ENCODE peak calls at places on chromosomes 11 and 22, in seven cellular contexts. D is lung, O is upper lobe of right lung, T is RWPE2, J is HFF-Myc, E is astrocyte of the spinal cord, F is left ventricle myocardium inferior. P is an unnamed sample.

GRCh38 chr11:75174348-75174747 is 23.4 kb downstream of the SLCO2B1 start:
- DNase-seq in D (no peak), O (no peak), T (no peak), J (no peak), E (no peak), F (no peak), P (no peak)

GRCh38 chr22:21796863-21797262 is 61.3 kb upstream of the YPEL1 start:
- DNase-seq in D (no peak), O (no peak), T (no peak), J (no peak), E (no peak), F (no peak), P (no peak)

GRCh38 chr11:75082601-75083216 is 14.0 kb downstream of the OR2AT4 start:
- DNase-seq in D (no peak), O (no peak), T (no peak), J (no peak), E (no peak), F (no peak), P (no peak)

GRCh38 chr11:132895340-132895739 is 637.0 kb downstream of the OPCML start:
- DNase-seq in D (no peak), O (no peak), T (no peak), J (no peak), E (peak; percentile 73), F (no peak), P (no peak)

GRCh38 chr11:85805387-85805786 is 5.6 kb downstream of the SYTL2 start:
- DNase-seq in D (no peak), O (no peak), T (no peak), J (no peak), E (peak; percentile 39), F (no peak), P (no peak)

GRCh38 chr11:65045728-65046127 is 4.7 kb downstream of the SAC3D1 start:
- DNase-seq in D (no peak), O (no peak), T (no peak), J (no peak), E (no peak), F (no peak), P (no peak)

GRCh38 chr11:57798905-57799559 is 37.4 kb downstream of the CTNND1 start:
- DNase-seq in D (peak; percentile 73), O (no peak), T (peak; percentile 88), J (peak; percentile 56), E (peak; percentile 23), F (no peak), P (no peak)

GRCh38 chr11:64076764-64077163 is 41.0 kb downstream of the FLRT1 start:
- DNase-seq in D (no peak), O (no peak), T (no peak), J (no peak), E (no peak), F (no peak), P (no peak)

GRCh38 chr11:93547768-93548167 is 4.6 kb upstream of the SMCO4 start:
- DNase-seq in D (no peak), O (no peak), T (no peak), J (no peak), E (no peak), F (no peak), P (no peak)

GRCh38 chr11:80841716-80842115 is 1400.9 kb upstream of the TENM4 start:
- DNase-seq in D (no peak), O (no peak), T (no peak), J (no peak), E (no peak), F (no peak), P (no peak)

GRCh38 chr11:10792385-10793068 is 16.2 kb downstream of the EIF4G2 start:
- DNase-seq in D (peak; percentile 92), O (peak; percentile 96), T (peak; percentile 87), J (peak; percentile 37), E (peak; percentile 64), F (peak; percentile 87), P (peak; percentile 79)

GRCh38 chr11:133529807-133530500 is 2.3 kb downstream of the OPCML start:
- DNase-seq in D (no peak), O (no peak), T (no peak), J (no peak), E (no peak), F (no peak), P (no peak)

GRCh38 chr11:68581439-68581838 is 102.9 kb upstream of the GAL start:
- DNase-seq in D (peak; percentile 76), O (peak; percentile 73), T (no peak), J (no peak), E (no peak), F (peak; percentile 44), P (no peak)

DNA sequence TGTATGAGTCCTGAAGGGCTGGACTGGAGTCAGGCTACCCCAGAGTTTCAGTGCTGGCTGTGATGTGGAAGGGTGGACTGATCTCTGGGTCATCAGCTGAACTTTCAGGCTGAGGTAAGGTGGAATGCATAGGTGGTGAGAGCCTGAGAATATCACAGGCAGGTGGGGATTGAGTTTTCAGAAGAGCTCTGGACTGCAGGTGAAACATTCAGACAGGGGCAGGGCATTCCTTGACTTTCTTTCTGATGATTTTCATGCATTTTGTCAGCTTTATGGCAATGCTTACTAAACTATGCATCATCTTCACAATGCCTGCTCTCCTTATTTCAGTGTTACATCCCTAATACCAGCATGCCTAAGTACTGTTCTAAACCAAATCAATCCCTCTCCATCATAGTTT is 755.0 kb downstream of the KCNA4 start:
- DNase-seq in D (no peak), O (no peak), T (no peak), J (no peak), E (no peak), F (no peak), P (no peak)
- H3K4me3 ChIP-seq in D (no peak overlapping the region), O (no peak overlapping the region), T (no peak overlapping the region), J (no peak overlapping the region), E (no peak overlapping the region), F (no peak overlapping the region), P (no peak overlapping the region)

GRCh38 chr11:119727523-119728081 is 1.4 kb downstream of the NECTIN1 start:
- DNase-seq in D (no peak), O (peak; percentile 72), T (no peak), J (no peak), E (no peak), F (peak; percentile 26), P (no peak)

GRCh38 chr11:119726150-119726553 is 2.8 kb downstream of the NECTIN1 start:
- DNase-seq in D (no peak), O (no peak), T (no peak), J (no peak), E (no peak), F (no peak), P (no peak)

GRCh38 chr11:119728226-119728626 is 774 bp downstream of the NECTIN1 start:
- DNase-seq in D (no peak), O (peak; percentile 70), T (no peak), J (no peak), E (no peak), F (no peak), P (no peak)

GRCh38 chr11:119724956-119725355 is 4.0 kb downstream of the NECTIN1 start:
- DNase-seq in D (no peak), O (no peak), T (no peak), J (no peak), E (no peak), F (no peak), P (no peak)

DNA sequence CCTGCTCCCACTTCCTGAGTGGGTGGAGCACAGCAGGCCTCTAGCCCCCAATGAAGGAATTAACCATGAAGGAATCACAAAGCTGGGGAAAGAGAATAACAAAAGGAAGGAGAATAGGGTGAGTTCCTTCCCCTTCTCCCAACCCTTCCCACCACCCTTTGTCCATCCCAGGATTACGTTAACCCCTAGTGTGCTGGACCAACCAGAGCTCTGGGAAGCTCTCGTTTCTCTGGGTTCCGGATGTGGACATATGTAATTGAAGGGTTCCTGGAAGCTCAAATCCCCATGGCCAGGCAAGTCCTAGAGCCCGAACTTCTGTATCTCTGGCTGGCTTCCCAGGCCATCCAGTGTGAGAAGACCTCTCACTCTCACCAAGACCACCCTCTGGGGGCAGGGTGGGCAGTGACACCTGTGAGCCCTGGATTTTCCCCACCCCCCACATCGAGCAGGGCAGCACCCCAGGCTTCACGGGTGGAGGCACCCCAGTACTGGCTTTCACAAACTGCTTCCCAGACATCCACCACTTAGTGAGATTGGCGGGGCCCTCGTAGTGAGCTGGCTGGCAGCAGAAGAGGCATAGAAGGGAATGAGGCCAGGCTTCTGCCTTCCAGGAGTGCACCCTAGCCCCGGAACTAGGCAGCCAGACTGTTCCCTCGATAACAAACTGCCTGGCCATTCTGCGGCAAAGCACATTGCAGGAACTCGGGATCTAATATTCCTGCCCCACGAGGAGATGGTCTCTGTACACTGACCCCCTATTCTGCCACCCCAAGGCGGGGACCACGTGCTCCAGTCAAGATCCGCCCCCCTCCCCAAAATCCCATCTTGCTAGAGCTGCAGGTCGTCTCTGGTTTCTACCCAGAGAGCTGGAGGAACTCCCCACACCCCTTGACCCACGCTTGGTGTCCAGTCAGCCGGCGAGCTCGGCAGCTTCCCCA is 2.1 kb downstream of the NECTIN1 start:
- DNase-seq in D (no peak), O (no peak), T (no peak), J (no peak), E (no peak), F (no peak), P (no peak)
- H3K4me3 ChIP-seq in D (peak overlapping the region; percentile 55), O (peak overlapping the region; percentile 83), T (peak overlapping the region; percentile 100), J (peak overlapping the region; percentile 64), E (peak overlapping the region; percentile 58), F (peak overlapping the region; percentile 89), P (peak overlapping the region; percentile 73)

GRCh38 chr11:47271328-47271727 is 1.4 kb downstream of the MADD start:
- DNase-seq in D (no peak), O (no peak), T (no peak), J (no peak), E (no peak), F (no peak), P (no peak)
- H3K4me3 ChIP-seq in D (no peak overlapping the region), O (peak overlapping the region; percentile 80), T (no peak overlapping the region), J (peak overlapping the region; percentile 80), E (no peak overlapping the region), F (peak overlapping the region; percentile 83), P (peak overlapping the region; percentile 86)

GRCh38 chr11:77470971-77471370 is 2.9 kb downstream of the PAK1 start:
- DNase-seq in D (no peak), O (no peak), T (no peak), J (no peak), E (no peak), F (no peak), P (no peak)

GRCh38 chr11:77473801-77474508 is at the start of gene PAK1:
- DNase-seq in D (peak; percentile 87), O (peak; percentile 95), T (peak; percentile 82), J (peak; percentile 43), E (peak; percentile 76), F (peak; percentile 76), P (peak; percentile 85)

GRCh38 chr11:77473001-77473800 is 693 bp downstream of the PAK1 start:
- DNase-seq in D (peak; percentile 40), O (peak; percentile 83), T (no peak), J (no peak), E (peak; percentile 16), F (peak; percentile 38), P (peak; percentile 61)

GRCh38 chr11:77470504-77470903 is 3.4 kb downstream of the PAK1 start:
- DNase-seq in D (no peak), O (no peak), T (no peak), J (no peak), E (no peak), F (no peak), P (no peak)

DNA sequence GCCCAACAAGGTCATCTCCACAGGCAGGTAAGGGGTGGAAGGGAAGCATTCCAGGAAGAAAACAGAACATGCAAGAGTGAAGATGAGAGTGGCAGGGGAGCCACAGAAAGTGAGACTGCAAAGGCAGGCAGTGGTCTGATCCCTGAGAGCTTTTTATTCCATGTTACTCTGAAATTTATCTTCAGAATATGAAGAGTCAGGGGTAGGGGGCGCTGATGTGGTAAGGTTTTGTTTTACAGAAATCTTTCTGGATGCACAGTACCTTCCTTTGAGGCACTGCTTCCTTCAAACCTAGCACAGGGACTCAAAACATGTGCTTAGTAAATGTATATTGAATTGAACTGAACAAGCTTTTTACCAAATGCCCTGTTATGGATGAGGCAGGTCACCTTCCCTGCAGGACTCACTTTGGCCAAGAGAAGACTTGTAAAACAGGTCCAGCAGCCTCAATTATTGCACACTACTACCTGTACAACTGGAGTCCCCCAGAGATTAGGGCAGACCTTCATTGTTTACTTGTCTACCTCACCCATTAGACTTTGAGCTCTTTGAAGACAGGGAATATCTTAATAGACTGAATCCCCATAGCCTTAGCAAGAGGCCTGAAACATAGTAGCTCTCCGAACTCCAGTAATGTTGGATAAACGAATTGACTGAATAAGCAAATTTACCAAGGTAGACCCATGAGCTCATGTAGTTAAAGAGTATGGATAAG is 2.2 kb downstream of the PAK1 start:
- DNase-seq in D (no peak), O (no peak), T (no peak), J (no peak), E (no peak), F (no peak), P (no peak)
- H3K4me3 ChIP-seq in D (no peak overlapping the region), O (no peak overlapping the region), T (no peak overlapping the region), J (no peak overlapping the region), E (no peak overlapping the region), F (no peak overlapping the region), P (peak overlapping the region; percentile 25)

P was measured in GM06990.